ENCODE peak calls at places on chromosomes 6 and 20, in ten cellular contexts. Q is naive thymus-derived CD8-positive, alpha-beta T cell; V is activated CD8-positive, alpha-beta T cell treated with anti-CD3 and anti-CD28 coated beads for 36 hours; S is Daoy; W is COR-L47; R is bronchial epithelial cell; J is neural progenitor cell; P is CD8-positive, alpha-beta T cell; X is B cell; Y is heart right ventricle. L is an unnamed sample.

GRCh38 chr6:30781362-30781696 is 37.0 kb upstream of the IER3 start:
- DNase-seq in Q (no peak), V (no peak), S (no peak), W (no peak), R (no peak), J (no peak), P (no peak), X (no peak), Y (no peak), L (no peak)

GRCh38 chr6:34174846-34175399 is 29.0 kb upstream of the GRM4 start:
- DNase-seq in Q (no peak), V (no peak), S (no peak), W (no peak), R (no peak), J (no peak), P (no peak), X (no peak), Y (no peak), L (no peak)

GRCh38 chr6:44116643-44117382 is 10.4 kb downstream of the MRPL14 start:
- DNase-seq in Q (no peak), V (no peak), S (peak; percentile 85), W (no peak), R (peak; percentile 75), J (no peak), P (no peak), X (no peak), Y (no peak), L (no peak)

GRCh38 chr6:13431059-13431656 is 56.2 kb downstream of the GFOD1 start:
- DNase-seq in Q (no peak), V (peak; percentile 52), S (no peak), W (no peak), R (no peak), J (no peak), P (no peak), X (no peak), Y (no peak), L (no peak)

GRCh38 chr20:20525756-20526155 is 157.9 kb downstream of the INSM1 start:
- DNase-seq in Q (no peak), V (no peak), S (no peak), W (no peak), R (no peak), J (no peak), P (no peak), X (no peak), Y (no peak), L (no peak)

GRCh38 chr6:129766959-129767728 is 57.2 kb upstream of the ARHGAP18 start:
- DNase-seq in Q (peak; percentile 21), V (peak; percentile 82), S (peak; percentile 78), W (peak; percentile 46), R (peak; percentile 74), J (peak; percentile 90), P (peak; percentile 42), X (peak; percentile 49), Y (no peak), L (peak; percentile 28)

GRCh38 chr6:142271476-142271875 is 30.3 kb upstream of the ADGRG6 start:
- DNase-seq in Q (no peak), V (no peak), S (no peak), W (no peak), R (no peak), J (no peak), P (no peak), X (no peak), Y (no peak), L (no peak)

GRCh38 chr6:26534681-26535465 is 3.3 kb upstream of the HMGN4 start:
- DNase-seq in Q (no peak), V (no peak), S (no peak), W (no peak), R (no peak), J (peak; percentile 47), P (no peak), X (no peak), Y (no peak), L (no peak)

GRCh38 chr20:47502801-47503239 is 1.1 kb downstream of the NCOA3 start:
- DNase-seq in Q (peak; percentile 34), V (peak; percentile 39), S (peak; percentile 15), W (no peak), R (peak; percentile 51), J (peak; percentile 34), P (no peak), X (peak; percentile 62), Y (peak; percentile 13), L (no peak)

GRCh38 chr6:19332806-19333460 is 504.2 kb upstream of the ID4 start:
- DNase-seq in Q (no peak), V (no peak), S (no peak), W (no peak), R (no peak), J (no peak), P (no peak), X (no peak), Y (no peak), L (no peak)

GRCh38 chr6:56073315-56073714 is 174.1 kb downstream of the COL21A1 start:
- DNase-seq in Q (no peak), V (no peak), S (no peak), W (no peak), R (no peak), J (no peak), P (no peak), X (no peak), Y (peak; percentile 34), L (no peak)

GRCh38 chr6:140105857-140106256 is 731.4 kb upstream of the CITED2 start:
- DNase-seq in Q (no peak), V (no peak), S (peak; percentile 25), W (no peak), R (peak; percentile 5), J (peak; percentile 55), P (no peak), X (peak; percentile 2), Y (no peak), L (no peak)

GRCh38 chr6:129312865-129313264 is 397.1 kb downstream of the ARHGAP18 start:
- DNase-seq in Q (no peak), V (no peak), S (peak; percentile 35), W (no peak), R (peak; percentile 57), J (no peak), P (no peak), X (no peak), Y (peak; percentile 17), L (no peak)

GRCh38 chr20:35326021-35326731 is 34.0 kb upstream of the FAM83C start:
- DNase-seq in Q (no peak), V (no peak), S (no peak), W (no peak), R (no peak), J (no peak), P (no peak), X (no peak), Y (no peak), L (no peak)

GRCh38 chr20:47656313-47656712 is 129.0 kb downstream of the SULF2 start:
- DNase-seq in Q (no peak), V (no peak), S (no peak), W (no peak), R (no peak), J (no peak), P (no peak), X (no peak), Y (no peak), L (no peak)

GRCh38 chr6:71252407-71252806 is 36.2 kb upstream of the OGFRL1 start:
- DNase-seq in Q (no peak), V (no peak), S (no peak), W (no peak), R (no peak), J (no peak), P (no peak), X (no peak), Y (no peak), L (no peak)

L was measured in left colon.